ENCODE peak calls at places on chromosomes 2 and 18, in seven cellular contexts. H is K562; Z is activated CD8-positive, alpha-beta memory T cell treated with anti-CD3 and anti-CD28 coated beads, Interleukin-2, amount 50 U/mL, for 4 hours; C is suprapubic skin; A is EL; P is GM23338; X is endothelial cell of umbilical vein. G is an unnamed sample.

GRCh38 chr2:223598994-223599645 is 3.0 kb downstream of the SCG2 start:
- DNase-seq in C (no peak), P (no peak), A (peak), Z (no peak), X (no peak), H (no peak), G (no peak)

GRCh38 chr18:35852786-35853185 is 119.7 kb upstream of the RMP24 start:
- DNase-seq in A (no peak), Z (no peak), C (peak), P (no peak), H (no peak), X (peak), G (peak)

GRCh38 chr2:158395166-158395565 is 61.4 kb downstream of the CCDC148 start:
- DNase-seq in P (no peak), C (no peak), A (peak), H (no peak), X (no peak), Z (no peak), G (no peak)

GRCh38 chr2:67169417-67170140 is 227.6 kb upstream of the ETAA1 start:
- DNase-seq in Z (no peak), A (peak), P (no peak), H (no peak), C (no peak), X (no peak), G (no peak)

GRCh38 chr18:13296868-13297574 is 78.5 kb downstream of the LDLRAD4 start:
- DNase-seq in H (no peak), Z (no peak), P (no peak), X (no peak), A (no peak), C (no peak), G (no peak)

GRCh38 chr2:144390424-144391020 is 129.4 kb downstream of the ZEB2 start:
- DNase-seq in P (no peak), A (peak), H (no peak), Z (no peak), X (no peak), C (no peak), G (no peak)

GRCh38 chr18:62991389-62991788 is 276.0 kb downstream of the PHLPP1 start:
- DNase-seq in P (no peak), Z (no peak), X (no peak), C (no peak), H (no peak), A (no peak), G (no peak)

GRCh38 chr2:10392951-10393647 is 55.0 kb downstream of the ODC1 start:
- DNase-seq in H (peak), P (peak), C (no peak), X (no peak), A (no peak), Z (no peak), G (no peak)

GRCh38 chr2:215863687-215864086 is 149.7 kb downstream of the MREG start:
- DNase-seq in P (no peak), X (no peak), Z (no peak), C (no peak), H (no peak), A (no peak), G (no peak)

GRCh38 chr2:46983065-46983801 is 67.6 kb upstream of the MCFD2 start:
- DNase-seq in C (no peak), P (no peak), Z (no peak), A (peak), H (peak), X (peak), G (peak)

GRCh38 chr2:173854840-173855239 is 110.3 kb downstream of the SP3 start:
- DNase-seq in H (no peak), Z (no peak), X (peak), C (no peak), A (peak), P (no peak), G (no peak)

GRCh38 chr2:71643674-71644357 is 190.5 kb downstream of the DYSF start:
- DNase-seq in Z (no peak), P (peak), C (no peak), A (no peak), H (no peak), X (no peak), G (no peak)

GRCh38 chr18:4510709-4511108 is 55.6 kb upstream of the DLGAP1 start:
- DNase-seq in P (no peak), X (peak), Z (no peak), A (no peak), H (no peak), C (no peak), G (peak)

GRCh38 chr2:148674063-148675020 is 29.8 kb downstream of the EPC2 start:
- DNase-seq in X (peak), A (peak), Z (peak), H (peak), P (peak), C (no peak), G (no peak)

GRCh38 chr2:9637330-9637729 is 6.5 kb upstream of the YWHAQ start:
- DNase-seq in H (no peak), Z (no peak), A (peak), C (no peak), P (no peak), X (peak), G (no peak)

GRCh38 chr2:160324161-160324768 is 124.2 kb upstream of the ITGB6 start:
- DNase-seq in H (peak), Z (peak), P (peak), X (peak), C (no peak), A (peak), G (no peak)

GRCh38 chr2:18518116-18519111 is 42.0 kb downstream of the RDH14 start:
- DNase-seq in H (no peak), X (no peak), Z (no peak), A (peak), P (no peak), C (no peak), G (no peak)

GRCh38 chr2:18154812-18155211 is 276.3 kb downstream of the KCNS3 start:
- DNase-seq in Z (no peak), C (no peak), H (no peak), P (peak), A (no peak), X (no peak), G (no peak)

GRCh38 chr2:235390108-235390815 is 103.6 kb upstream of the AGAP1 start:
- DNase-seq in A (no peak), H (no peak), Z (peak), P (no peak), C (no peak), X (no peak), G (no peak)

GRCh38 chr2:18357537-18357936 is 202.9 kb downstream of the RDH14 start:
- DNase-seq in A (no peak), Z (no peak), X (no peak), C (no peak), P (no peak), H (no peak), G (no peak)

GRCh38 chr2:40287201-40287600 is 164.7 kb downstream of the SLC8A1 start:
- DNase-seq in A (no peak), C (no peak), H (no peak), P (no peak), Z (no peak), X (no peak), G (no peak)

GRCh38 chr2:854460-854859 is 96.2 kb upstream of the SNTG2 start:
- DNase-seq in Z (no peak), P (peak), C (no peak), H (peak), X (no peak), A (peak), G (no peak)

GRCh38 chr2:61712060-61712459 is 141.8 kb downstream of the FAM161A start:
- DNase-seq in C (no peak), X (no peak), P (no peak), Z (no peak), H (no peak), A (no peak), G (no peak)

GRCh38 chr2:174681983-174682577 is 82.2 kb downstream of the CHRNA1 start:
- DNase-seq in Z (peak), H (no peak), A (peak), C (no peak), X (peak), P (peak), G (no peak)

GRCh38 chr2:225100856-225101294 is 58.6 kb upstream of the DOCK10 start:
- DNase-seq in X (peak), C (no peak), P (no peak), Z (no peak), H (no peak), A (peak), G (peak)

GRCh38 chr18:62336618-62337017 is 11.5 kb downstream of the TNFRSF11A start:
- DNase-seq in P (no peak), A (no peak), H (no peak), C (no peak), X (no peak), Z (no peak), G (no peak)

GRCh38 chr2:230631470-230631869 is 81.2 kb upstream of the CAB39 start:
- DNase-seq in C (no peak), P (no peak), X (no peak), H (no peak), Z (no peak), A (no peak), G (no peak)

GRCh38 chr2:157468931-157469708 is 25.2 kb upstream of the CYTIP start:
- DNase-seq in C (no peak), X (peak), Z (no peak), P (no peak), A (peak), H (no peak), G (peak)

GRCh38 chr2:43075054-43075593 is 151.3 kb downstream of the ZFP36L2 start:
- DNase-seq in X (peak), P (no peak), H (no peak), A (peak), Z (no peak), C (peak), G (peak)

GRCh38 chr2:101160454-101160853 is 9.3 kb upstream of the TBC1D8 start:
- DNase-seq in H (no peak), C (no peak), A (peak), X (peak), Z (no peak), P (no peak), G (no peak)

GRCh38 chr2:215879977-215880940 is 133.1 kb downstream of the MREG start:
- DNase-seq in P (no peak), Z (no peak), H (no peak), A (no peak), X (no peak), C (no peak), G (no peak)

GRCh38 chr2:207163815-207164747 is 1.7 kb downstream of the KLF7 start:
- DNase-seq in Z (no peak), H (no peak), A (peak), C (peak), P (peak), X (peak), G (peak)

GRCh38 chr2:8456149-8457091 is 225.4 kb upstream of the ID2 start:
- DNase-seq in C (peak), P (peak), A (no peak), Z (peak), H (no peak), X (no peak), G (no peak)

GRCh38 chr2:38178142-38178541 is 102.2 kb upstream of the CYP1B1 start:
- DNase-seq in A (no peak), Z (no peak), P (no peak), H (no peak), C (no peak), X (no peak), G (no peak)

GRCh38 chr2:128809880-128810279 is 491.2 kb upstream of the HS6ST1 start:
- DNase-seq in C (no peak), A (no peak), H (no peak), X (no peak), Z (no peak), P (no peak), G (no peak)

GRCh38 chr2:124683536-124684407 is 658.7 kb downstream of the CNTNAP5 start:
- DNase-seq in X (no peak), P (no peak), Z (no peak), A (peak), C (no peak), H (no peak), G (no peak)

GRCh38 chr2:20365249-20365817 is 14.7 kb upstream of the PUM2 start:
- DNase-seq in C (no peak), A (peak), H (no peak), X (no peak), Z (no peak), P (no peak), G (no peak)

G was measured in pulmonary artery endothelial cell.